ENCODE peak calls at places on chromosomes 12 and 14, in ten cellular contexts. Q, O, I, X, V, H, N, P, T and L are unnamed samples.

GRCh38 chr12:69508091-69508490 is 37.9 kb downstream of the FRS2 start:
- DNase-seq in N (no peak), V (no peak), Q (no peak), P (no peak), I (no peak), H (no peak), X (no peak), T (no peak), O (no peak), L (no peak)

GRCh38 chr14:103891667-103892215 is 36.5 kb upstream of the TDRD9 start:
- DNase-seq in N (no peak), P (no peak), V (no peak), H (no peak), X (no peak), Q (no peak), I (no peak), T (no peak), O (no peak), L (no peak)

GRCh38 chr12:47939009-47939601 is 24.3 kb upstream of the TMEM106C start:
- DNase-seq in O (no peak), P (no peak), H (no peak), I (no peak), X (peak), T (no peak), N (no peak), Q (no peak), V (peak), L (no peak)

GRCh38 chr12:50780016-50780415 is 16.1 kb downstream of the ATF1 start:
- DNase-seq in O (no peak), H (no peak), P (no peak), Q (no peak), V (no peak), I (no peak), N (no peak), T (no peak), X (no peak), L (no peak)

GRCh38 chr12:11500861-11501230 is 105.5 kb upstream of the PRB2 start:
- DNase-seq in X (no peak), P (no peak), H (no peak), I (no peak), Q (no peak), N (no peak), V (no peak), O (no peak), T (no peak), L (no peak)

GRCh38 chr14:90384543-90384911 is 12.3 kb upstream of the CALM1 start:
- DNase-seq in P (no peak), V (no peak), T (no peak), Q (no peak), N (no peak), H (no peak), O (no peak), X (no peak), I (no peak), L (no peak)

GRCh38 chr14:56703947-56704346 is 106.3 kb downstream of the OTX2 start:
- DNase-seq in Q (no peak), P (no peak), I (no peak), N (no peak), O (no peak), H (no peak), V (no peak), X (no peak), T (no peak), L (no peak)

GRCh38 chr14:65075628-65076325 is 26.5 kb downstream of the MAX start:
- DNase-seq in O (no peak), N (no peak), H (no peak), T (no peak), Q (no peak), I (no peak), V (no peak), P (no peak), X (no peak), L (no peak)

GRCh38 chr14:70254476-70254961 is 65.8 kb upstream of the SLC8A3 start:
- DNase-seq in I (peak), H (no peak), O (peak), Q (peak), V (peak), N (peak), T (peak), X (no peak), P (peak), L (peak)

GRCh38 chr14:88191605-88192004 is 131.5 kb downstream of the KCNK10 start:
- DNase-seq in H (no peak), P (no peak), I (no peak), X (no peak), O (no peak), N (no peak), V (no peak), Q (no peak), T (no peak), L (no peak)

DNA sequence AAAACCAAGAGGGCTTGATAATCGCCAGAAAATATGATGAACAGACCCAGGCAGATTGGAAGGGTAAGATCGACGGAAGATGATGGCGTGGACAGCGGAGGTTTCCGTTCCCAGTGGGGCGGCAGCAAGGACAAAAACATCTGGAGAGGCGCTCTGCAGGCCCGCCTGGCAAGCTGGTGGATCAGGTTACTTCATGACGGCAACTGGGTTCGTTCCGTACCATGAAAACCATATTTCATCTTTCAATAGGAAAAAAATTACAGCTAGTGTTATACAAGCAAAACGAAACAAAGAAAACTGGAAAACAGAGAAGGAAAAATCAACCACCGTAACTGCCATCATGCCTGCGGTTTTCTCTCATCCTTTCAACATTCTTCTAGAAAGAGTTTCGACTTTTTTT is 210.6 kb downstream of the FOXN3 start:
- DNase-seq in I (peak), X (no peak), V (no peak), Q (peak), T (no peak), P (no peak), N (no peak), O (no peak), H (no peak), L (peak)
- H3K4me3 ChIP-seq in I (no peak), X (no peak), V (no peak), Q (peak), T (no peak), P (no peak), N (no peak), O (no peak), H (no peak), L (peak)

GRCh38 chr12:118360785-118361404 is 11.8 kb downstream of the TAOK3 start:
- DNase-seq in P (no peak), O (no peak), Q (no peak), V (no peak), H (no peak), N (no peak), X (no peak), I (peak), T (no peak), L (peak)

GRCh38 chr12:118357327-118358007 is 15.2 kb downstream of the TAOK3 start:
- DNase-seq in P (no peak), T (no peak), O (no peak), V (peak), I (no peak), H (peak), Q (no peak), N (no peak), X (peak), L (peak)

GRCh38 chr12:118358008-118358359 is 14.7 kb downstream of the TAOK3 start:
- DNase-seq in Q (no peak), P (no peak), T (no peak), I (no peak), O (no peak), N (no peak), H (no peak), V (no peak), X (no peak), L (no peak)

GRCh38 chr12:118358607-118359540 is 13.8 kb downstream of the TAOK3 start:
- DNase-seq in T (no peak), X (no peak), H (peak), I (no peak), N (no peak), O (no peak), V (no peak), P (no peak), Q (no peak), L (no peak)

DNA sequence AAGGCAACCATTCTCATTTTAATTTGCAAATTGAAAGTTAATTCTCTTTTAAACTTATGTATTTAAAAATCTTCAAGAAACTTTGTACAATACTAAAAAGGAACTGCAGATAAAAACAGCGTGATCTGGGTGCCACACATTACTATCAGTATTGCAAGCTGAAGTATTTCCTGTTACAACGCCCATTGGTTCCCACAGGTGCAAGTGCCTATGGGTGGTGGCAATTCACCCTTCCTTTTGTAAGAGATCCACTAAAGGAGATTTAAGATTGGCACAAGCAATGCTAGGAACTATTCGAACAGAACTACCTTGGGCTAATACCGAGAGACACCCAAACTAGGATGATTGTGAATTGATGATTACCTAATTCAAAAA is 13.2 kb downstream of the TAOK3 start:
- DNase-seq in O (no peak), P (no peak), I (no peak), V (peak), X (no peak), H (peak), T (no peak), N (no peak), Q (no peak), L (no peak)
- H3K4me3 ChIP-seq in O (no peak), P (peak), I (no peak), V (peak), X (no peak), H (peak), T (no peak), N (no peak), Q (no peak), L (no peak)

GRCh38 chr14:93017341-93017797 is 94.4 kb downstream of the CHGA start:
- DNase-seq in X (peak), I (no peak), O (no peak), H (no peak), T (no peak), Q (no peak), N (peak), P (no peak), V (no peak), L (no peak)

GRCh38 chr14:93018401-93018800 is 95.5 kb downstream of the CHGA start:
- DNase-seq in H (no peak), I (no peak), X (no peak), N (no peak), T (no peak), P (no peak), O (no peak), Q (no peak), V (no peak), L (no peak)

GRCh38 chr14:93017898-93018297 is 94.9 kb downstream of the CHGA start:
- DNase-seq in O (no peak), V (no peak), P (no peak), X (no peak), H (no peak), T (no peak), I (no peak), N (no peak), Q (no peak), L (no peak)

GRCh38 chr14:93019970-93020369 is 95.8 kb downstream of the ITPK1 start:
- DNase-seq in Q (no peak), X (no peak), I (no peak), H (no peak), O (no peak), N (no peak), P (no peak), V (no peak), T (no peak), L (no peak)

GRCh38 chr14:93019367-93019843 is 96.3 kb downstream of the ITPK1 start:
- DNase-seq in N (no peak), Q (no peak), X (no peak), H (no peak), T (peak), O (no peak), V (peak), I (no peak), P (no peak), L (no peak)
- H3K4me3 ChIP-seq in N (no peak), Q (no peak), X (no peak), H (no peak), T (no peak), O (no peak), V (no peak), I (no peak), P (no peak), L (no peak)

GRCh38 chr14:22313172-22313801 is 275.7 kb downstream of the DAD1 start:
- DNase-seq in P (no peak), H (no peak), Q (no peak), I (no peak), O (no peak), T (no peak), V (no peak), X (no peak), N (no peak), L (no peak)

GRCh38 chr14:22314183-22314820 is 274.7 kb downstream of the DAD1 start:
- DNase-seq in T (no peak), N (no peak), P (no peak), H (peak), V (no peak), X (peak), O (peak), Q (no peak), I (peak), L (peak)

GRCh38 chr14:22315336-22315735 is 273.7 kb downstream of the DAD1 start:
- DNase-seq in H (no peak), T (no peak), N (no peak), I (no peak), Q (no peak), P (no peak), V (no peak), O (no peak), X (no peak), L (no peak)

GRCh38 chr14:22318951-22319350 is 270.1 kb downstream of the DAD1 start:
- DNase-seq in I (no peak), N (no peak), X (no peak), H (no peak), V (no peak), O (no peak), T (no peak), P (no peak), Q (no peak), L (no peak)

GRCh38 chr14:22316473-22316872 is 272.6 kb downstream of the DAD1 start:
- DNase-seq in O (no peak), T (no peak), N (no peak), X (no peak), P (no peak), Q (no peak), I (no peak), H (no peak), V (no peak), L (no peak)
- H3K4me3 ChIP-seq in O (no peak), T (no peak), N (no peak), X (no peak), P (no peak), Q (no peak), I (no peak), H (no peak), V (no peak), L (no peak)

GRCh38 chr14:35174342-35174741 is 52.0 kb downstream of the PRORP start:
- DNase-seq in T (no peak), P (no peak), O (no peak), V (no peak), I (no peak), N (no peak), H (no peak), Q (no peak), X (no peak), L (no peak)
- H3K4me3 ChIP-seq in T (no peak), P (no peak), O (no peak), V (no peak), I (no peak), N (no peak), H (no peak), Q (no peak), X (no peak), L (no peak)

GRCh38 chr12:131245564-131246355 is 292.1 kb downstream of the ADGRD1 start:
- DNase-seq in P (peak), O (no peak), I (no peak), X (no peak), H (no peak), Q (no peak), V (no peak), N (no peak), T (no peak), L (no peak)

GRCh38 chr12:131239384-131240094 is 285.8 kb downstream of the ADGRD1 start:
- DNase-seq in O (no peak), H (no peak), T (no peak), N (no peak), X (no peak), V (no peak), P (no peak), Q (no peak), I (no peak), L (no peak)

DNA sequence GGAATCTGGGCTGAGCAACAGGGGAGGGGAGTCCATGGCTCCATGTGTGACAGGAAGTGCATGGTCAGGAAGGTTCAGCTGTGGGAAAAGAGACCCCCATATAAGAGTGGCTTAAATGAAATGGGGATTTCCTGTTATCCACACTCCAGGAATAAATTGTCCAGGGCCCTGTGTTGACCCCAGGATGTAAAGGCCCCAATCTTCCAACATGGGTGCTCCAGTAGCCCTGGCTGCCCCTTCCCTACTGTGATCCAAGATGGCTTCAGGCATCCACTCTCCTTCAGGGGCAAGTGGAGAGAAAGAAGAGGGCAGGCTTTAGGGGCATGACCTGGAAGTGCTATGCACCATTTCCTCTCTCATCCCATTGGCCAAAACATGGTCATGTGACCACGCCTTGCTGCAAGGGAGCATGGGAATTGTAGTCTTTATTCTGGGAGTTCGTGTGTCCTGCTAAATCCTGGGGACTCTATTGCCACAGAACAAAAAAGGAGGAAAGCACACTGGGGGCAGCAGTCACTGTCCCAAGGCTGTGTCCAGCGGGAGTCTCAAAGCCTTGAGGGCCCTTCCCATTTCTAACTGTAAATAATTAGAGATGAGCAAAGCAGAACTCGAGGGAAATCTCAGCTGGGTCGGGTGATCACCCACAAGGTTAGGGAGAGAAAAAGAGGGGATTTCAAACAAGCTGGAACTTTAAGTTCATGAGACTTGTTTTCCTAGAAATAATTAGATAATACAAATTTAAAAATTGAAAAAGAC is 289.2 kb downstream of the ADGRD1 start:
- DNase-seq in V (no peak), H (peak), Q (no peak), N (no peak), T (no peak), X (no peak), I (no peak), O (no peak), P (no peak), L (no peak)
- H3K4me3 ChIP-seq in V (no peak), H (peak), Q (no peak), N (no peak), T (no peak), X (no peak), I (no peak), O (peak), P (no peak), L (no peak)

DNA sequence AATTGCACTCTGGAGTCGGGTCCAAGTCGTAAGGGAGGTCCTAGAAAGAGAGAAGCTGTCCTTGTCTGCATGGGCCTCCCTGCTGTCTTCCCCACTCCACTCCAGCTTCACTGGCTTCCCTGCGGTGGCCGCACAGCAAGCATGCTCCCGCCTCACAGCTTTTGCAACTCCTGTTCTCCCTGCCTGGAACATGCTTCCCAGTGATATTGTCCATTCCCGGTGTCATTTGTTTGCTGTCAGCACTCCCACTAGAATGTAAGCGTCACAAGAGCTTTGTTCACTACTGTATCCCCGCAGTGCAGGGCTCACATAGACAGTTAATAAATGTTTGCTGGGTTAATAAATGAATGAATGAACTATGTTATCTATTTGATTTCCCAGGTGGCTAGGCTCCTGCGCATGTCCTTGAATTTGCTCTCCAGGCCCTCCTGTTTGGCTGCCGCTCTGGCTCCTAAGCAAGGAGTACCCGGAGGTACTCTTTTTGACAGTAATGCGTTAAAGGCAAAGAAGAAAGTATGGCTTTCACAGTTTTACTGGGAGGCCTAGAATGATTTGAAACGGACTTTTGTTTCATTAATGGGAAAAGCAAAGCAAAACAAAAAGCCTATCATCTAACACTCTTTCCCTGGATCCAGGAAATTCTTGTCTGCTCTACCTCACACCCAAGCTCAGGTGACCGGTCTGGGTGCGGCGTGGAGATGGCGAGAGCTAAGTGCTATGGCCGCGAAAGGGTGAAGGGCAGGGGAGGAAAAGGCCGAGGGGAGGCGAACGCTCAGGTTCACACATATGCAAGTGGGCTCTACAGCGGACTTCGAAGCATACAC is 6.2 kb upstream of the SLC7A7 start:
- DNase-seq in T (no peak), X (no peak), V (no peak), I (no peak), H (no peak), P (no peak), N (no peak), O (no peak), Q (no peak), L (peak)
- H3K4me3 ChIP-seq in T (no peak), X (no peak), V (no peak), I (no peak), H (no peak), P (no peak), N (no peak), O (no peak), Q (no peak), L (no peak)

GRCh38 chr12:43806737-43807072 is 588 bp upstream of the TWF1 start:
- DNase-seq in P (no peak), I (no peak), V (no peak), H (peak), T (no peak), N (no peak), X (no peak), O (no peak), Q (no peak), L (no peak)

GRCh38 chr12:43805857-43806736 is at the start of gene TWF1:
- DNase-seq in H (peak), T (peak), N (peak), I (peak), P (peak), O (peak), Q (peak), V (peak), X (peak), L (peak)

GRCh38 chr12:43805149-43805856 is 814 bp downstream of the TWF1 start:
- DNase-seq in X (no peak), H (peak), V (no peak), N (no peak), P (no peak), T (no peak), I (no peak), O (no peak), Q (no peak), L (no peak)

GRCh38 chr12:43812042-43812441 is 5.9 kb upstream of the TWF1 start:
- DNase-seq in N (no peak), T (no peak), X (no peak), I (no peak), P (no peak), H (no peak), Q (no peak), O (no peak), V (no peak), L (no peak)

GRCh38 chr12:43807361-43807760 is 1.2 kb upstream of the TWF1 start:
- DNase-seq in O (no peak), P (no peak), T (no peak), N (no peak), V (no peak), X (no peak), Q (no peak), H (no peak), I (no peak), L (no peak)
- H3K4me3 ChIP-seq in O (peak), P (no peak), T (no peak), N (no peak), V (no peak), X (no peak), Q (no peak), H (peak), I (peak), L (no peak)

GRCh38 chr12:104985206-104985605 is 910 bp upstream of the NOPCHAP1 start:
- DNase-seq in P (no peak), I (no peak), Q (no peak), N (no peak), O (no peak), T (no peak), H (no peak), V (no peak), X (no peak), L (peak)
- H3K4me3 ChIP-seq in P (no peak), I (peak), Q (no peak), N (no peak), O (no peak), T (no peak), H (peak), V (no peak), X (no peak), L (no peak)

GRCh38 chr14:54220122-54220691 is 176.6 kb upstream of the CDKN3 start:
- DNase-seq in N (no peak), I (no peak), O (no peak), T (peak), Q (no peak), H (no peak), X (peak), V (no peak), P (no peak), L (no peak)
- H3K4me3 ChIP-seq in N (peak), I (peak), O (peak), T (peak), Q (peak), H (no peak), X (peak), V (no peak), P (peak), L (peak)